ENCODE peak calls at places on chromosomes 6 and 20, in seven cellular contexts. One of them, this sample, is unnamed.

GRCh38 chr6:99603421-99604160 is 3.0 kb upstream of the PRDM13 start:
- DNase-seq in H9: peak
- DNase-seq in cardiac muscle cell: no peak
- DNase-seq in adrenal gland: no peak
- DNase-seq in aorta: peak
- DNase-seq in CD8-positive, alpha-beta memory T cell: no peak
- DNase-seq in A549: peak
- DNase-seq in this sample: no peak

GRCh38 chr20:57547250-57547649 is 13.7 kb upstream of the PCK1 start:
- DNase-seq in H9: no peak
- DNase-seq in cardiac muscle cell: no peak
- DNase-seq in adrenal gland: no peak
- DNase-seq in aorta: no peak
- DNase-seq in CD8-positive, alpha-beta memory T cell: no peak
- DNase-seq in A549: peak
- DNase-seq in this sample: no peak

GRCh38 chr6:144990768-144991167 is 705.6 kb downstream of the UTRN start:
- DNase-seq in H9: no peak
- DNase-seq in cardiac muscle cell: no peak
- DNase-seq in adrenal gland: no peak
- DNase-seq in aorta: no peak
- DNase-seq in CD8-positive, alpha-beta memory T cell: no peak
- DNase-seq in A549: no peak
- DNase-seq in this sample: no peak

GRCh38 chr20:30816182-30816645 is 441.2 kb upstream of the DEFB115 start:
- DNase-seq in H9: peak
- DNase-seq in cardiac muscle cell: peak
- DNase-seq in adrenal gland: no peak
- DNase-seq in aorta: no peak
- DNase-seq in CD8-positive, alpha-beta memory T cell: no peak
- DNase-seq in A549: no peak
- DNase-seq in this sample: no peak

GRCh38 chr6:111038534-111039252 is 48.6 kb upstream of the SLC16A10 start:
- DNase-seq in H9: no peak
- DNase-seq in cardiac muscle cell: no peak
- DNase-seq in adrenal gland: no peak
- DNase-seq in aorta: no peak
- DNase-seq in CD8-positive, alpha-beta memory T cell: no peak
- DNase-seq in A549: no peak
- DNase-seq in this sample: no peak

GRCh38 chr6:71289039-71289801 is 609 bp downstream of the OGFRL1 start:
- DNase-seq in H9: peak
- DNase-seq in cardiac muscle cell: peak
- DNase-seq in adrenal gland: peak
- DNase-seq in aorta: peak
- DNase-seq in CD8-positive, alpha-beta memory T cell: peak
- DNase-seq in A549: peak
- DNase-seq in this sample: no peak

GRCh38 chr6:134074151-134074712 is 21.8 kb upstream of the SLC2A12 start:
- DNase-seq in H9: peak
- DNase-seq in cardiac muscle cell: peak
- DNase-seq in adrenal gland: no peak
- DNase-seq in aorta: no peak
- DNase-seq in CD8-positive, alpha-beta memory T cell: no peak
- DNase-seq in A549: no peak
- DNase-seq in this sample: no peak

GRCh38 chr6:129402244-129402643 is 307.7 kb downstream of the ARHGAP18 start:
- DNase-seq in H9: no peak
- DNase-seq in cardiac muscle cell: no peak
- DNase-seq in adrenal gland: peak
- DNase-seq in aorta: no peak
- DNase-seq in CD8-positive, alpha-beta memory T cell: no peak
- DNase-seq in A549: no peak
- DNase-seq in this sample: no peak

GRCh38 chr20:4167261-4168004 is 152.1 kb upstream of the RNF24 start:
- DNase-seq in H9: peak
- DNase-seq in cardiac muscle cell: peak
- DNase-seq in adrenal gland: no peak
- DNase-seq in aorta: no peak
- DNase-seq in CD8-positive, alpha-beta memory T cell: no peak
- DNase-seq in A549: no peak
- DNase-seq in this sample: no peak

GRCh38 chr20:24484081-24484450 is 14.6 kb downstream of the SYNDIG1 start:
- DNase-seq in H9: no peak
- DNase-seq in cardiac muscle cell: no peak
- DNase-seq in adrenal gland: no peak
- DNase-seq in aorta: no peak
- DNase-seq in CD8-positive, alpha-beta memory T cell: no peak
- DNase-seq in A549: no peak
- DNase-seq in this sample: no peak

GRCh38 chr6:18100296-18100695 is 22.2 kb downstream of the NHLRC1 start:
- DNase-seq in H9: no peak
- DNase-seq in cardiac muscle cell: no peak
- DNase-seq in adrenal gland: no peak
- DNase-seq in aorta: no peak
- DNase-seq in CD8-positive, alpha-beta memory T cell: no peak
- DNase-seq in A549: no peak
- DNase-seq in this sample: no peak

GRCh38 chr6:139912735-139913400 is 538.4 kb upstream of the CITED2 start:
- DNase-seq in H9: no peak
- DNase-seq in cardiac muscle cell: no peak
- DNase-seq in adrenal gland: no peak
- DNase-seq in aorta: no peak
- DNase-seq in CD8-positive, alpha-beta memory T cell: no peak
- DNase-seq in A549: no peak
- DNase-seq in this sample: no peak
- H3K27ac ChIP-seq in H9: no peak
- H3K27ac ChIP-seq in cardiac muscle cell: no peak
- H3K27ac ChIP-seq in adrenal gland: no peak
- H3K27ac ChIP-seq in aorta: no peak
- H3K27ac ChIP-seq in CD8-positive, alpha-beta memory T cell: no peak
- H3K27ac ChIP-seq in A549: no peak
- H3K27ac ChIP-seq in this sample: no peak

GRCh38 chr6:408148-408547 is 16.6 kb downstream of the IRF4 start:
- DNase-seq in H9: no peak
- DNase-seq in cardiac muscle cell: no peak
- DNase-seq in adrenal gland: no peak
- DNase-seq in aorta: no peak
- DNase-seq in CD8-positive, alpha-beta memory T cell: no peak
- DNase-seq in A549: no peak
- DNase-seq in this sample: no peak

GRCh38 chr6:408599-409102 is 17.1 kb downstream of the IRF4 start:
- DNase-seq in H9: peak
- DNase-seq in cardiac muscle cell: peak
- DNase-seq in adrenal gland: peak
- DNase-seq in aorta: no peak
- DNase-seq in CD8-positive, alpha-beta memory T cell: no peak
- DNase-seq in A549: peak
- DNase-seq in this sample: peak

GRCh38 chr6:410555-411395 is 19.2 kb downstream of the IRF4 start:
- DNase-seq in H9: no peak
- DNase-seq in cardiac muscle cell: no peak
- DNase-seq in adrenal gland: no peak
- DNase-seq in aorta: no peak
- DNase-seq in CD8-positive, alpha-beta memory T cell: no peak
- DNase-seq in A549: no peak
- DNase-seq in this sample: no peak

GRCh38 chr6:411402-412145 is 20.0 kb downstream of the IRF4 start:
- DNase-seq in H9: no peak
- DNase-seq in cardiac muscle cell: no peak
- DNase-seq in adrenal gland: no peak
- DNase-seq in aorta: no peak
- DNase-seq in CD8-positive, alpha-beta memory T cell: no peak
- DNase-seq in A549: no peak
- DNase-seq in this sample: no peak

DNA sequence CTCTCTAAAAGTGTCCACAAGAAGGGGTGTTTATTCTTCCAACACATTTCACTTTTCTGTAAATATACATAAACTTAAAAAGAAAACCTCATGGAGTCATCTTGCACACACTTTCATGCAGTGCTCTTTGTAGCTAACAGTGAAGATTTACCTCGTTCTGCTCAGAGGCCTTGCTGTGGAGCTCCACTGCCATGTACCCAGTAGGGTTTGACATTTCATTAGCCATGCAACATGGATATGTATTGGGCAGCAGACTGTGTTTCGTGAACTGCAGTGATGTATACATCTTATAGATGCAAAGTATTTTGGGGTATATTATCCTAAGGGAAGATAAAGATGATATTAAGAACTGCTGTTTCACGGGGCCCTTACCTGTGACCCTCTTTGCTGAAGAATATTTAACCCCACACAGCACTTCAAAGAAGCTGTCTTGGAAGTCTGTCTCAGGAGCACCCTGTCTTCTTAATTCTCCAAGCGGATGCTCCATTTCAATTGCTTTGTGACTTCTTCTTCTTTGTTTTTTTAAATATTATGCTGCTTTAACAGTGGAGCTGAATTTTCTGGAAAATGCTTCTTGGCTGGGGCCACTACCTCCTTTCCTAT is 17.9 kb downstream of the IRF4 start:
- DNase-seq in H9: no peak
- DNase-seq in cardiac muscle cell: no peak
- DNase-seq in adrenal gland: no peak
- DNase-seq in aorta: no peak
- DNase-seq in CD8-positive, alpha-beta memory T cell: no peak
- DNase-seq in A549: no peak
- DNase-seq in this sample: no peak
- H3K27ac ChIP-seq in H9: no peak
- H3K27ac ChIP-seq in cardiac muscle cell: no peak
- H3K27ac ChIP-seq in adrenal gland: no peak
- H3K27ac ChIP-seq in aorta: no peak
- H3K27ac ChIP-seq in CD8-positive, alpha-beta memory T cell: no peak
- H3K27ac ChIP-seq in A549: no peak
- H3K27ac ChIP-seq in this sample: no peak

GRCh38 chr6:40587240-40588069 is at the start of gene LRFN2:
- DNase-seq in H9: peak
- DNase-seq in cardiac muscle cell: peak
- DNase-seq in adrenal gland: peak
- DNase-seq in aorta: peak
- DNase-seq in CD8-positive, alpha-beta memory T cell: peak
- DNase-seq in A549: peak
- DNase-seq in this sample: peak

GRCh38 chr6:40586800-40587201 is 363 bp downstream of the LRFN2 start:
- DNase-seq in H9: no peak
- DNase-seq in cardiac muscle cell: no peak
- DNase-seq in adrenal gland: no peak
- DNase-seq in aorta: no peak
- DNase-seq in CD8-positive, alpha-beta memory T cell: no peak
- DNase-seq in A549: no peak
- DNase-seq in this sample: no peak

GRCh38 chr6:40586369-40586768 is 795 bp downstream of the LRFN2 start:
- DNase-seq in H9: no peak
- DNase-seq in cardiac muscle cell: no peak
- DNase-seq in adrenal gland: no peak
- DNase-seq in aorta: no peak
- DNase-seq in CD8-positive, alpha-beta memory T cell: no peak
- DNase-seq in A549: no peak
- DNase-seq in this sample: no peak

GRCh38 chr6:40588480-40588879 is 1.3 kb upstream of the LRFN2 start:
- DNase-seq in H9: no peak
- DNase-seq in cardiac muscle cell: no peak
- DNase-seq in adrenal gland: no peak
- DNase-seq in aorta: no peak
- DNase-seq in CD8-positive, alpha-beta memory T cell: no peak
- DNase-seq in A549: no peak
- DNase-seq in this sample: no peak

DNA sequence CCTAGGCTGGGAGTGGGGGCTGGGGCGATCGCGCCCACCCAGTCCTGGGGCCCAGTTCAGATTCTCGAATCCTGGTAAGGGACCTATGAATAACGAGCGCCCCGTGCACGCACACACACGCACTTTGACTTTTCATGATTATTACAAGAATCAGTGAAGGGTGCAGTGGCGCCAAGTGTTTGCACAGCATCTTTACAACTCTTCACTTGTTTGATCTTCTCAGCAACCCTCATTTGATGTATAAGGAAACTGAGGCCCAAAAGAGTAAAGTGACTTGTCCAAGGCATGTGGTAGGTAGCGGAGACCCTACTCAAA is 863 bp upstream of the LRFN2 start:
- DNase-seq in H9: no peak
- DNase-seq in cardiac muscle cell: no peak
- DNase-seq in adrenal gland: no peak
- DNase-seq in aorta: no peak
- DNase-seq in CD8-positive, alpha-beta memory T cell: no peak
- DNase-seq in A549: no peak
- DNase-seq in this sample: no peak
- H3K27ac ChIP-seq in H9: no peak
- H3K27ac ChIP-seq in cardiac muscle cell: no peak
- H3K27ac ChIP-seq in adrenal gland: no peak
- H3K27ac ChIP-seq in aorta: no peak
- H3K27ac ChIP-seq in CD8-positive, alpha-beta memory T cell: no peak
- H3K27ac ChIP-seq in A549: no peak
- H3K27ac ChIP-seq in this sample: no peak

GRCh38 chr20:10619427-10619826 is 54.4 kb downstream of the JAG1 start:
- DNase-seq in H9: no peak
- DNase-seq in cardiac muscle cell: peak
- DNase-seq in adrenal gland: no peak
- DNase-seq in aorta: no peak
- DNase-seq in CD8-positive, alpha-beta memory T cell: no peak
- DNase-seq in A549: peak
- DNase-seq in this sample: no peak
- H3K27ac ChIP-seq in H9: no peak
- H3K27ac ChIP-seq in cardiac muscle cell: no peak
- H3K27ac ChIP-seq in adrenal gland: no peak
- H3K27ac ChIP-seq in aorta: no peak
- H3K27ac ChIP-seq in CD8-positive, alpha-beta memory T cell: no peak
- H3K27ac ChIP-seq in A549: peak
- H3K27ac ChIP-seq in this sample: no peak

DNA sequence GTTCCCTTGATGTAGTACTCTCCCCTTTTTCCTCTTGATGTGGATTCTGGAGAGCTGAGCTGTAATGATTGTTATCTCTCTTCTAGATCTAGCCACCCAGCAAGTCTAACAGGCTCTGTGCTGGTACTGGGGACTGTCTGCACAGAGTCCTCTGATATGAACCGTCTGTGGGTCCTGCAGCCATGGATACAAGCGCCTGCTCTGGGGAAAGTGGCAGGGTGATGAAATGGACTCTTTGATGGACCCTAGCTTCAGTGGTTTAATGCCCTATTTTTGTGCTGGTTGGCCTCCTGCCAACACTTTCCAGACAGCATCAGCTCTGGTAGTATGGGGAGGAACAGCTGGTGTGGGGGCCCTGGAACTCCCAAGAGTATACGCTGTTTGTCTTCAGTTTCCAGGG is 216.3 kb downstream of the ADGRG6 start:
- DNase-seq in H9: no peak
- DNase-seq in cardiac muscle cell: peak
- DNase-seq in adrenal gland: no peak
- DNase-seq in aorta: no peak
- DNase-seq in CD8-positive, alpha-beta memory T cell: no peak
- DNase-seq in A549: no peak
- DNase-seq in this sample: no peak
- H3K27ac ChIP-seq in H9: no peak
- H3K27ac ChIP-seq in cardiac muscle cell: no peak
- H3K27ac ChIP-seq in adrenal gland: no peak
- H3K27ac ChIP-seq in aorta: no peak
- H3K27ac ChIP-seq in CD8-positive, alpha-beta memory T cell: no peak
- H3K27ac ChIP-seq in A549: no peak
- H3K27ac ChIP-seq in this sample: no peak

This sample was measured in gastrocnemius medialis.